ENCODE peak calls at places on chromosome 1, in six cellular contexts. One of them, this sample, is unnamed.
A peak's percentile ranks its signal among the peaks of the same experiment; 100 is the strongest.

GRCh38 chr1:14627608-14628489 is 29.4 kb downstream of the KAZN start:
- DNase-seq in upper lobe of right lung: no peak
- DNase-seq in transverse colon: no peak
- DNase-seq in CD8-positive, alpha-beta memory T cell: no peak
- DNase-seq in cardiac muscle cell: peak; percentile 56
- DNase-seq in uterus: no peak
- DNase-seq in this sample: no peak

GRCh38 chr1:38786040-38786436 is 73.5 kb downstream of the RRAGC start:
- DNase-seq in upper lobe of right lung: no peak
- DNase-seq in transverse colon: no peak
- DNase-seq in uterus: no peak
- DNase-seq in CD8-positive, alpha-beta memory T cell: no peak
- DNase-seq in cardiac muscle cell: no peak
- DNase-seq in this sample: no peak

GRCh38 chr1:240524356-240525071 is 87.4 kb downstream of the GREM2 start:
- DNase-seq in transverse colon: no peak
- DNase-seq in CD8-positive, alpha-beta memory T cell: no peak
- DNase-seq in uterus: no peak
- DNase-seq in cardiac muscle cell: no peak
- DNase-seq in upper lobe of right lung: no peak
- DNase-seq in this sample: no peak

GRCh38 chr1:35560256-35561225 is 2.9 kb downstream of the NCDN start:
- DNase-seq in cardiac muscle cell: no peak
- DNase-seq in uterus: no peak
- DNase-seq in upper lobe of right lung: no peak
- DNase-seq in transverse colon: peak; percentile 39
- DNase-seq in CD8-positive, alpha-beta memory T cell: no peak
- DNase-seq in this sample: peak; percentile 83

GRCh38 chr1:6581561-6582305 is 1.9 kb downstream of the ZBTB48 start:
- DNase-seq in uterus: no peak
- DNase-seq in transverse colon: peak; percentile 31
- DNase-seq in cardiac muscle cell: no peak
- DNase-seq in CD8-positive, alpha-beta memory T cell: no peak
- DNase-seq in upper lobe of right lung: peak; percentile 68
- DNase-seq in this sample: no peak

GRCh38 chr1:203340112-203340804 is 10.7 kb downstream of the FMOD start:
- DNase-seq in CD8-positive, alpha-beta memory T cell: peak; percentile 28
- DNase-seq in transverse colon: peak; percentile 79
- DNase-seq in uterus: peak; percentile 82
- DNase-seq in upper lobe of right lung: peak; percentile 72
- DNase-seq in cardiac muscle cell: peak; percentile 90
- DNase-seq in this sample: peak; percentile 85

GRCh38 chr1:50236656-50237055 is 127.9 kb downstream of the ELAVL4 start:
- DNase-seq in cardiac muscle cell: no peak
- DNase-seq in transverse colon: no peak
- DNase-seq in uterus: no peak
- DNase-seq in upper lobe of right lung: no peak
- DNase-seq in CD8-positive, alpha-beta memory T cell: no peak
- DNase-seq in this sample: no peak

GRCh38 chr1:33383974-33384767 is 46.7 kb downstream of the PHC2 start:
- DNase-seq in upper lobe of right lung: no peak
- DNase-seq in CD8-positive, alpha-beta memory T cell: no peak
- DNase-seq in uterus: peak; percentile 57
- DNase-seq in transverse colon: no peak
- DNase-seq in cardiac muscle cell: peak; percentile 76
- DNase-seq in this sample: no peak

GRCh38 chr1:154260127-154260526 is 12.3 kb upstream of the HAX1 start:
- DNase-seq in upper lobe of right lung: no peak
- DNase-seq in uterus: no peak
- DNase-seq in CD8-positive, alpha-beta memory T cell: no peak
- DNase-seq in transverse colon: no peak
- DNase-seq in cardiac muscle cell: no peak
- DNase-seq in this sample: no peak

GRCh38 chr1:161531986-161532875 is 7.9 kb downstream of the HSPA6 start:
- DNase-seq in transverse colon: no peak
- DNase-seq in uterus: no peak
- DNase-seq in upper lobe of right lung: no peak
- DNase-seq in CD8-positive, alpha-beta memory T cell: no peak
- DNase-seq in cardiac muscle cell: peak; percentile 43
- DNase-seq in this sample: no peak

GRCh38 chr1:153778051-153778823 is 3.0 kb downstream of the SLC27A3 start:
- DNase-seq in CD8-positive, alpha-beta memory T cell: no peak
- DNase-seq in uterus: no peak
- DNase-seq in transverse colon: no peak
- DNase-seq in upper lobe of right lung: no peak
- DNase-seq in cardiac muscle cell: no peak
- DNase-seq in this sample: no peak

GRCh38 chr1:161949543-161949942 is 74.1 kb downstream of the OLFML2B start:
- DNase-seq in uterus: no peak
- DNase-seq in upper lobe of right lung: no peak
- DNase-seq in cardiac muscle cell: no peak
- DNase-seq in transverse colon: no peak
- DNase-seq in CD8-positive, alpha-beta memory T cell: no peak
- DNase-seq in this sample: no peak

GRCh38 chr1:4362314-4363044 is 291.9 kb upstream of the AJAP1 start:
- DNase-seq in cardiac muscle cell: no peak
- DNase-seq in upper lobe of right lung: no peak
- DNase-seq in CD8-positive, alpha-beta memory T cell: no peak
- DNase-seq in transverse colon: no peak
- DNase-seq in uterus: no peak
- DNase-seq in this sample: no peak

GRCh38 chr1:26190373-26190987 is at the start of gene CATSPER4:
- DNase-seq in uterus: no peak
- DNase-seq in cardiac muscle cell: peak; percentile 47
- DNase-seq in CD8-positive, alpha-beta memory T cell: no peak
- DNase-seq in transverse colon: no peak
- DNase-seq in upper lobe of right lung: no peak
- DNase-seq in this sample: no peak

GRCh38 chr1:51131185-51131584 is 29.2 kb downstream of the C1orf185 start:
- DNase-seq in cardiac muscle cell: no peak
- DNase-seq in upper lobe of right lung: no peak
- DNase-seq in transverse colon: no peak
- DNase-seq in CD8-positive, alpha-beta memory T cell: no peak
- DNase-seq in uterus: no peak
- DNase-seq in this sample: no peak

GRCh38 chr1:236164273-236164672 is 21.9 kb downstream of the GPR137B start:
- DNase-seq in cardiac muscle cell: no peak
- DNase-seq in uterus: no peak
- DNase-seq in CD8-positive, alpha-beta memory T cell: no peak
- DNase-seq in upper lobe of right lung: peak; percentile 26
- DNase-seq in transverse colon: no peak
- DNase-seq in this sample: no peak

GRCh38 chr1:166902279-166902678 is 26.2 kb upstream of the TADA1 start:
- DNase-seq in upper lobe of right lung: no peak
- DNase-seq in cardiac muscle cell: peak; percentile 23
- DNase-seq in uterus: no peak
- DNase-seq in transverse colon: no peak
- DNase-seq in CD8-positive, alpha-beta memory T cell: no peak
- DNase-seq in this sample: no peak

GRCh38 chr1:90717665-90718410 is 736 bp upstream of the BARHL2 start:
- DNase-seq in cardiac muscle cell: peak; percentile 46
- DNase-seq in CD8-positive, alpha-beta memory T cell: no peak
- DNase-seq in upper lobe of right lung: no peak
- DNase-seq in uterus: no peak
- DNase-seq in transverse colon: peak; percentile 42
- DNase-seq in this sample: no peak

GRCh38 chr1:7267493-7267892 is 482.2 kb downstream of the CAMTA1 start:
- DNase-seq in CD8-positive, alpha-beta memory T cell: no peak
- DNase-seq in transverse colon: no peak
- DNase-seq in upper lobe of right lung: no peak
- DNase-seq in cardiac muscle cell: no peak
- DNase-seq in uterus: no peak
- DNase-seq in this sample: no peak

GRCh38 chr1:88407248-88407647 is 276.8 kb upstream of the PKN2 start:
- DNase-seq in uterus: no peak
- DNase-seq in upper lobe of right lung: no peak
- DNase-seq in CD8-positive, alpha-beta memory T cell: no peak
- DNase-seq in cardiac muscle cell: no peak
- DNase-seq in transverse colon: no peak
- DNase-seq in this sample: no peak

GRCh38 chr1:160177667-160178066 is 12.7 kb upstream of the CASQ1 start:
- DNase-seq in upper lobe of right lung: no peak
- DNase-seq in CD8-positive, alpha-beta memory T cell: no peak
- DNase-seq in transverse colon: no peak
- DNase-seq in cardiac muscle cell: no peak
- DNase-seq in uterus: no peak
- DNase-seq in this sample: no peak

GRCh38 chr1:68590473-68590872 is 93.6 kb upstream of the DEPDC1 start:
- DNase-seq in cardiac muscle cell: no peak
- DNase-seq in uterus: no peak
- DNase-seq in CD8-positive, alpha-beta memory T cell: no peak
- DNase-seq in upper lobe of right lung: no peak
- DNase-seq in transverse colon: no peak
- DNase-seq in this sample: no peak

GRCh38 chr1:53656062-53656915 is 82.7 kb downstream of the GLIS1 start:
- DNase-seq in transverse colon: no peak
- DNase-seq in uterus: no peak
- DNase-seq in upper lobe of right lung: peak; percentile 19
- DNase-seq in CD8-positive, alpha-beta memory T cell: no peak
- DNase-seq in cardiac muscle cell: peak; percentile 48
- DNase-seq in this sample: no peak

GRCh38 chr1:75471245-75471644 is 139.7 kb downstream of the SLC44A5 start:
- DNase-seq in upper lobe of right lung: no peak
- DNase-seq in uterus: no peak
- DNase-seq in cardiac muscle cell: no peak
- DNase-seq in transverse colon: no peak
- DNase-seq in CD8-positive, alpha-beta memory T cell: no peak
- DNase-seq in this sample: no peak
- H3K27ac ChIP-seq in upper lobe of right lung: no peak overlapping the region
- H3K27ac ChIP-seq in uterus: no peak overlapping the region
- H3K27ac ChIP-seq in cardiac muscle cell: no peak overlapping the region
- H3K27ac ChIP-seq in transverse colon: no peak overlapping the region
- H3K27ac ChIP-seq in CD8-positive, alpha-beta memory T cell: no peak overlapping the region
- H3K27ac ChIP-seq in this sample: no peak overlapping the region

DNA sequence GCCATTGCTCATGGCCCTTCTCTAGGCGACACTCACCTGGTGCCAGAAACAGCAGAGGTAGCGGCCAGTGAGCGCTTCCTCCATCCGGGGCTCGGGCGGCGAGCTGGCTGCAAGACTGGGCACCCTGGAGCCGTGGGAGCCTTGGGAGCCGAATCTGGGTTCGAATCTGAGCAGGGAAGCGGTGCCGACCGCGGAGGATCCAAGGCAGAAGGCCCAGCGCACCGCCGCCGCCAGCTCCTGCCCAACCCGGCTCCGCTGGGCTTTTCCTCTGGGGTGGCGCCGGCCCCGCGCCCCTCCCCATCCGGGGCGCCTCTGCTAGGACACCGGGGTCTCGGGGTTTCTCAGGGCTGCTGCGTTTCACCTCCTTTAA is 1.7 kb upstream of the PRDM16 start:
- DNase-seq in transverse colon: no peak
- DNase-seq in cardiac muscle cell: no peak
- DNase-seq in upper lobe of right lung: peak; percentile 63
- DNase-seq in CD8-positive, alpha-beta memory T cell: no peak
- DNase-seq in uterus: no peak
- DNase-seq in this sample: no peak
- H3K4me3 ChIP-seq in transverse colon: no peak overlapping the region
- H3K4me3 ChIP-seq in cardiac muscle cell: peak overlapping the region; percentile 80
- H3K4me3 ChIP-seq in upper lobe of right lung: peak overlapping the region; percentile 50
- H3K4me3 ChIP-seq in CD8-positive, alpha-beta memory T cell: no peak overlapping the region
- H3K4me3 ChIP-seq in uterus: no peak overlapping the region
- H3K4me3 ChIP-seq in this sample: no peak overlapping the region

DNA sequence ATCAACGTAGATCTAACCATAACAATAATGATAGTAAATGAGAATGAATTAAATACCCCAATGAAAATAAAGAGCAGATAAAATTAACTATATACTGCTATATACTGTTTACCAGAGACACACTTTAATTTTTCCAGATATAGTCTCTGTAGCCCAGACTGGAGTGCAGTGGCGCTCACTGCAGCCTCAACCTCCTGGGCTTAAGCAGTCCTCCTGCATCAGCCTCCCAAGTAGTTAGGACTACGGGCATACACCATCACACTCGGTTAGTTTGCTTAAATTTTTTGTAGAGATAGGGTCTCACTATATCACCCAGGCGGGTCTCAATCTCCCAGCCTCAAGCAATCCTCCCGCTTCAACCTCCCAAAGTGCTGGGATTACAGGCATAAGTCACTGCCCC is 37.2 kb downstream of the TRIM33 start:
- DNase-seq in upper lobe of right lung: no peak
- DNase-seq in CD8-positive, alpha-beta memory T cell: no peak
- DNase-seq in uterus: no peak
- DNase-seq in transverse colon: no peak
- DNase-seq in cardiac muscle cell: no peak
- DNase-seq in this sample: no peak
- H3K27ac ChIP-seq in upper lobe of right lung: no peak overlapping the region
- H3K27ac ChIP-seq in CD8-positive, alpha-beta memory T cell: no peak overlapping the region
- H3K27ac ChIP-seq in uterus: no peak overlapping the region
- H3K27ac ChIP-seq in transverse colon: no peak overlapping the region
- H3K27ac ChIP-seq in cardiac muscle cell: no peak overlapping the region
- H3K27ac ChIP-seq in this sample: no peak overlapping the region

GRCh38 chr1:92736395-92736794 is 48.5 kb downstream of the EVI5 start:
- DNase-seq in cardiac muscle cell: peak; percentile 54
- DNase-seq in CD8-positive, alpha-beta memory T cell: no peak
- DNase-seq in uterus: no peak
- DNase-seq in transverse colon: no peak
- DNase-seq in upper lobe of right lung: no peak
- DNase-seq in this sample: no peak

DNA sequence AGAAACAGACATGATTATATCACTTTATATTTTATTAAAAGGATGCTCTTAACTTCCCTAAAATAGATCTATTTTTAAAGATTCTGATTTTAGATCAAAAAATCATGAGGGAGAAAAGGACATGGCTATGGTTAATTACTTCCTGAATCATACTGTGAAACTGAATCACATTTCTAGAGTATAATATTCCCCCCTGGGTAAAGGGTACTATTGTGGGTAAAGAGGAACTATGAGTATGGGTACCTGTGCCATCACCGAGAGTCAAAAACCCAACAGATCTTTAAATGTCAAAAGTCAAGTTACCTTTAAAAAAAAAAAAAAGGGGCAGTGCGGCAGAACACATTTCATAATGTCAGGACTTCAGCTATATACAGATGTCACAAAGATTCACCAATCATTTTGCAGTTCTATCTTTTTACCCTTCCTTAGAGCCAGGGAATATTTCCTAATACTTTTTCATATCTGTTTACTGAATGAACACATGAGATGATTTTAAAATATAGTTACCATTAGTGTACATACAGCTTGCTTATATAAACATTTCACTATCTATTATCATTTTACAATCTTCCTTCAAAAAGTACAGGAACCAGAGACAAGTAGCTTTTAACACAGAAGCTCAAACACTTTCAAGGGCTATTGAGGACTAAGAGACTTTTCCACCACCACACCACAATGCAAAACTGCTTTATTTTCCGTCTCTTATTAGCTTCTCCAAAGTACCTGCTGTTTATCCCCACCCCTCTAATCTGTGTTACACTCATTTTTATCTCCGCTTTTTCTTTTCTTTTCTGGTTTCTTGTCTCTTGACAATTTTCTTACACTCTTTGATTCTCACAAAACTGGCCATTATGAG is 45.0 kb downstream of the EVI5 start:
- DNase-seq in transverse colon: no peak
- DNase-seq in cardiac muscle cell: no peak
- DNase-seq in uterus: no peak
- DNase-seq in CD8-positive, alpha-beta memory T cell: no peak
- DNase-seq in upper lobe of right lung: no peak
- DNase-seq in this sample: no peak
- H3K4me3 ChIP-seq in transverse colon: no peak overlapping the region
- H3K4me3 ChIP-seq in cardiac muscle cell: no peak overlapping the region
- H3K4me3 ChIP-seq in uterus: no peak overlapping the region
- H3K4me3 ChIP-seq in CD8-positive, alpha-beta memory T cell: no peak overlapping the region
- H3K4me3 ChIP-seq in upper lobe of right lung: no peak overlapping the region
- H3K4me3 ChIP-seq in this sample: no peak overlapping the region

GRCh38 chr1:29870621-29871020 is 634.3 kb downstream of the PTPRU start:
- DNase-seq in cardiac muscle cell: no peak
- DNase-seq in CD8-positive, alpha-beta memory T cell: no peak
- DNase-seq in upper lobe of right lung: no peak
- DNase-seq in uterus: no peak
- DNase-seq in transverse colon: no peak
- DNase-seq in this sample: no peak
- H3K27ac ChIP-seq in cardiac muscle cell: no peak overlapping the region
- H3K27ac ChIP-seq in CD8-positive, alpha-beta memory T cell: no peak overlapping the region
- H3K27ac ChIP-seq in upper lobe of right lung: no peak overlapping the region
- H3K27ac ChIP-seq in uterus: no peak overlapping the region
- H3K27ac ChIP-seq in transverse colon: no peak overlapping the region
- H3K27ac ChIP-seq in this sample: no peak overlapping the region

This sample was measured in prostate gland.